ENCODE peak calls at places on chromosome 4, in six cellular contexts. One of them, this sample, is unnamed.

GRCh38 chr4:143668930-143669553 is 31.4 kb downstream of the FREM3 start:
- DNase-seq in fibroblast of mammary gland: no peak
- DNase-seq in activated CD8-positive, alpha-beta T cell treated with anti-CD3 and anti-CD28 coated beads, Interleukin-2, amount 10 ng/mL, durations not matched to agents 7 days and 5 days: no peak
- DNase-seq in activated T-helper 1 cell treated with Interleukin-2 at 50 U/mL for 16 hours: no peak
- DNase-seq in NCI-H1105: no peak
- DNase-seq in posterior vena cava: no peak
- DNase-seq in this sample: no peak

GRCh38 chr4:112765317-112765989 is 128.5 kb downstream of the LARP7 start:
- DNase-seq in fibroblast of mammary gland: peak; percentile 27
- DNase-seq in activated CD8-positive, alpha-beta T cell treated with anti-CD3 and anti-CD28 coated beads, Interleukin-2, amount 10 ng/mL, durations not matched to agents 7 days and 5 days: no peak
- DNase-seq in activated T-helper 1 cell treated with Interleukin-2 at 50 U/mL for 16 hours: no peak
- DNase-seq in NCI-H1105: no peak
- DNase-seq in posterior vena cava: no peak
- DNase-seq in this sample: no peak

GRCh38 chr4:163092093-163092492 is 74.6 kb downstream of the NAF1 start:
- DNase-seq in fibroblast of mammary gland: no peak
- DNase-seq in activated CD8-positive, alpha-beta T cell treated with anti-CD3 and anti-CD28 coated beads, Interleukin-2, amount 10 ng/mL, durations not matched to agents 7 days and 5 days: no peak
- DNase-seq in activated T-helper 1 cell treated with Interleukin-2 at 50 U/mL for 16 hours: no peak
- DNase-seq in NCI-H1105: no peak
- DNase-seq in posterior vena cava: no peak
- DNase-seq in this sample: no peak

GRCh38 chr4:55553442-55553841 is 6.7 kb upstream of the CLOCK start:
- DNase-seq in fibroblast of mammary gland: peak; percentile 90
- DNase-seq in activated CD8-positive, alpha-beta T cell treated with anti-CD3 and anti-CD28 coated beads, Interleukin-2, amount 10 ng/mL, durations not matched to agents 7 days and 5 days: peak; percentile 26
- DNase-seq in activated T-helper 1 cell treated with Interleukin-2 at 50 U/mL for 16 hours: no peak
- DNase-seq in NCI-H1105: no peak
- DNase-seq in posterior vena cava: no peak
- DNase-seq in this sample: no peak

GRCh38 chr4:137961051-137961438 is 281.1 kb downstream of the SLC7A11 start:
- DNase-seq in fibroblast of mammary gland: no peak
- DNase-seq in activated CD8-positive, alpha-beta T cell treated with anti-CD3 and anti-CD28 coated beads, Interleukin-2, amount 10 ng/mL, durations not matched to agents 7 days and 5 days: no peak
- DNase-seq in activated T-helper 1 cell treated with Interleukin-2 at 50 U/mL for 16 hours: no peak
- DNase-seq in NCI-H1105: no peak
- DNase-seq in posterior vena cava: no peak
- DNase-seq in this sample: no peak

GRCh38 chr4:155523358-155523757 is 143.3 kb upstream of the GUCY1A1 start:
- DNase-seq in fibroblast of mammary gland: no peak
- DNase-seq in activated CD8-positive, alpha-beta T cell treated with anti-CD3 and anti-CD28 coated beads, Interleukin-2, amount 10 ng/mL, durations not matched to agents 7 days and 5 days: no peak
- DNase-seq in activated T-helper 1 cell treated with Interleukin-2 at 50 U/mL for 16 hours: no peak
- DNase-seq in NCI-H1105: no peak
- DNase-seq in posterior vena cava: no peak
- DNase-seq in this sample: no peak

GRCh38 chr4:82421796-82422560 is 8.3 kb downstream of the HNRNPDL start:
- DNase-seq in fibroblast of mammary gland: no peak
- DNase-seq in activated CD8-positive, alpha-beta T cell treated with anti-CD3 and anti-CD28 coated beads, Interleukin-2, amount 10 ng/mL, durations not matched to agents 7 days and 5 days: no peak
- DNase-seq in activated T-helper 1 cell treated with Interleukin-2 at 50 U/mL for 16 hours: no peak
- DNase-seq in NCI-H1105: no peak
- DNase-seq in posterior vena cava: no peak
- DNase-seq in this sample: no peak

GRCh38 chr4:37665347-37666009 is 20.7 kb downstream of the RELL1 start:
- DNase-seq in fibroblast of mammary gland: no peak
- DNase-seq in activated CD8-positive, alpha-beta T cell treated with anti-CD3 and anti-CD28 coated beads, Interleukin-2, amount 10 ng/mL, durations not matched to agents 7 days and 5 days: no peak
- DNase-seq in activated T-helper 1 cell treated with Interleukin-2 at 50 U/mL for 16 hours: no peak
- DNase-seq in NCI-H1105: no peak
- DNase-seq in posterior vena cava: no peak
- DNase-seq in this sample: no peak

GRCh38 chr4:174217273-174218126 is 66.0 kb downstream of the FBXO8 start:
- DNase-seq in fibroblast of mammary gland: peak; percentile 59
- DNase-seq in activated CD8-positive, alpha-beta T cell treated with anti-CD3 and anti-CD28 coated beads, Interleukin-2, amount 10 ng/mL, durations not matched to agents 7 days and 5 days: no peak
- DNase-seq in activated T-helper 1 cell treated with Interleukin-2 at 50 U/mL for 16 hours: no peak
- DNase-seq in NCI-H1105: no peak
- DNase-seq in posterior vena cava: no peak
- DNase-seq in this sample: no peak

GRCh38 chr4:16770887-16771286 is 127.6 kb downstream of the LDB2 start:
- DNase-seq in fibroblast of mammary gland: no peak
- DNase-seq in activated CD8-positive, alpha-beta T cell treated with anti-CD3 and anti-CD28 coated beads, Interleukin-2, amount 10 ng/mL, durations not matched to agents 7 days and 5 days: no peak
- DNase-seq in activated T-helper 1 cell treated with Interleukin-2 at 50 U/mL for 16 hours: no peak
- DNase-seq in NCI-H1105: no peak
- DNase-seq in posterior vena cava: no peak
- DNase-seq in this sample: no peak

GRCh38 chr4:74640111-74640903 is 154.0 kb downstream of the BTC start:
- DNase-seq in fibroblast of mammary gland: peak; percentile 94
- DNase-seq in activated CD8-positive, alpha-beta T cell treated with anti-CD3 and anti-CD28 coated beads, Interleukin-2, amount 10 ng/mL, durations not matched to agents 7 days and 5 days: no peak
- DNase-seq in activated T-helper 1 cell treated with Interleukin-2 at 50 U/mL for 16 hours: no peak
- DNase-seq in NCI-H1105: no peak
- DNase-seq in posterior vena cava: no peak
- DNase-seq in this sample: no peak

GRCh38 chr4:123073650-123074049 is 151.3 kb upstream of the NUDT6 start:
- DNase-seq in fibroblast of mammary gland: no peak
- DNase-seq in activated CD8-positive, alpha-beta T cell treated with anti-CD3 and anti-CD28 coated beads, Interleukin-2, amount 10 ng/mL, durations not matched to agents 7 days and 5 days: no peak
- DNase-seq in activated T-helper 1 cell treated with Interleukin-2 at 50 U/mL for 16 hours: no peak
- DNase-seq in NCI-H1105: no peak
- DNase-seq in posterior vena cava: no peak
- DNase-seq in this sample: no peak

GRCh38 chr4:3871881-3872833 is 106.0 kb downstream of the ADRA2C start:
- DNase-seq in fibroblast of mammary gland: no peak
- DNase-seq in activated CD8-positive, alpha-beta T cell treated with anti-CD3 and anti-CD28 coated beads, Interleukin-2, amount 10 ng/mL, durations not matched to agents 7 days and 5 days: no peak
- DNase-seq in activated T-helper 1 cell treated with Interleukin-2 at 50 U/mL for 16 hours: no peak
- DNase-seq in NCI-H1105: no peak
- DNase-seq in posterior vena cava: peak; percentile 68
- DNase-seq in this sample: no peak

GRCh38 chr4:19883841-19884240 is 367.9 kb upstream of the SLIT2 start:
- DNase-seq in fibroblast of mammary gland: peak; percentile 55
- DNase-seq in activated CD8-positive, alpha-beta T cell treated with anti-CD3 and anti-CD28 coated beads, Interleukin-2, amount 10 ng/mL, durations not matched to agents 7 days and 5 days: no peak
- DNase-seq in activated T-helper 1 cell treated with Interleukin-2 at 50 U/mL for 16 hours: no peak
- DNase-seq in NCI-H1105: no peak
- DNase-seq in posterior vena cava: no peak
- DNase-seq in this sample: no peak

GRCh38 chr4:178856139-178856800 is 1414.0 kb upstream of the AGA start:
- DNase-seq in fibroblast of mammary gland: no peak
- DNase-seq in activated CD8-positive, alpha-beta T cell treated with anti-CD3 and anti-CD28 coated beads, Interleukin-2, amount 10 ng/mL, durations not matched to agents 7 days and 5 days: no peak
- DNase-seq in activated T-helper 1 cell treated with Interleukin-2 at 50 U/mL for 16 hours: no peak
- DNase-seq in NCI-H1105: no peak
- DNase-seq in posterior vena cava: no peak
- DNase-seq in this sample: no peak

GRCh38 chr4:42985971-42986370 is 93.5 kb downstream of the GRXCR1 start:
- DNase-seq in fibroblast of mammary gland: no peak
- DNase-seq in activated CD8-positive, alpha-beta T cell treated with anti-CD3 and anti-CD28 coated beads, Interleukin-2, amount 10 ng/mL, durations not matched to agents 7 days and 5 days: no peak
- DNase-seq in activated T-helper 1 cell treated with Interleukin-2 at 50 U/mL for 16 hours: no peak
- DNase-seq in NCI-H1105: no peak
- DNase-seq in posterior vena cava: no peak
- DNase-seq in this sample: no peak

GRCh38 chr4:120071192-120071795 is 4.6 kb upstream of the MAD2L1 start:
- DNase-seq in fibroblast of mammary gland: peak; percentile 79
- DNase-seq in activated CD8-positive, alpha-beta T cell treated with anti-CD3 and anti-CD28 coated beads, Interleukin-2, amount 10 ng/mL, durations not matched to agents 7 days and 5 days: peak; percentile 69
- DNase-seq in activated T-helper 1 cell treated with Interleukin-2 at 50 U/mL for 16 hours: no peak
- DNase-seq in NCI-H1105: peak; percentile 12
- DNase-seq in posterior vena cava: no peak
- DNase-seq in this sample: no peak

GRCh38 chr4:147096667-147097604 is 151.3 kb upstream of the TTC29 start:
- DNase-seq in fibroblast of mammary gland: peak; percentile 75
- DNase-seq in activated CD8-positive, alpha-beta T cell treated with anti-CD3 and anti-CD28 coated beads, Interleukin-2, amount 10 ng/mL, durations not matched to agents 7 days and 5 days: no peak
- DNase-seq in activated T-helper 1 cell treated with Interleukin-2 at 50 U/mL for 16 hours: no peak
- DNase-seq in NCI-H1105: no peak
- DNase-seq in posterior vena cava: no peak
- DNase-seq in this sample: no peak

GRCh38 chr4:79476196-79476595 is 68.2 kb upstream of the GK2 start:
- DNase-seq in fibroblast of mammary gland: peak; percentile 77
- DNase-seq in activated CD8-positive, alpha-beta T cell treated with anti-CD3 and anti-CD28 coated beads, Interleukin-2, amount 10 ng/mL, durations not matched to agents 7 days and 5 days: no peak
- DNase-seq in activated T-helper 1 cell treated with Interleukin-2 at 50 U/mL for 16 hours: no peak
- DNase-seq in NCI-H1105: no peak
- DNase-seq in posterior vena cava: peak; percentile 53
- DNase-seq in this sample: no peak

GRCh38 chr4:1170156-1170804 is 2.1 kb downstream of the SPON2 start:
- DNase-seq in fibroblast of mammary gland: no peak
- DNase-seq in activated CD8-positive, alpha-beta T cell treated with anti-CD3 and anti-CD28 coated beads, Interleukin-2, amount 10 ng/mL, durations not matched to agents 7 days and 5 days: no peak
- DNase-seq in activated T-helper 1 cell treated with Interleukin-2 at 50 U/mL for 16 hours: no peak
- DNase-seq in NCI-H1105: no peak
- DNase-seq in posterior vena cava: peak; percentile 75
- DNase-seq in this sample: no peak

GRCh38 chr4:136355970-136356369 is 1176.3 kb downstream of the PCDH18 start:
- DNase-seq in fibroblast of mammary gland: no peak
- DNase-seq in activated CD8-positive, alpha-beta T cell treated with anti-CD3 and anti-CD28 coated beads, Interleukin-2, amount 10 ng/mL, durations not matched to agents 7 days and 5 days: no peak
- DNase-seq in activated T-helper 1 cell treated with Interleukin-2 at 50 U/mL for 16 hours: no peak
- DNase-seq in NCI-H1105: no peak
- DNase-seq in posterior vena cava: no peak
- DNase-seq in this sample: no peak

This sample was measured in activated CD4-positive, CD25-positive, alpha-beta regulatory T cell.